ENCODE peak calls at places on chromosomes 12 and 14, in ten cellular contexts. One of them, this sample, is unnamed.

GRCh38 chr14:54186821-54187365 is 209.9 kb upstream of the CDKN3 start:
- DNase-seq in MCF 10A: no peak
- DNase-seq in endothelial cell: no peak
- DNase-seq in T-helper 1 cell: no peak
- DNase-seq in cardiac fibroblast: no peak
- DNase-seq in stimulated activated CD8-positive, alpha-beta memory T cell treated with anti-CD3 and anti-CD28 coated beads, Interleukin-7, amount 100 ng/mL, for 1 hour: no peak
- DNase-seq in fibroblast of the conjunctiva: no peak
- DNase-seq in posterior vena cava: no peak
- DNase-seq in dermis microvascular lymphatic vessel endothelial cell: no peak
- DNase-seq in NCI-H510A: no peak
- DNase-seq in this sample: no peak

GRCh38 chr12:39287817-39288216 is 155.1 kb downstream of the KIF21A start:
- DNase-seq in MCF 10A: peak
- DNase-seq in endothelial cell: no peak
- DNase-seq in T-helper 1 cell: no peak
- DNase-seq in cardiac fibroblast: no peak
- DNase-seq in stimulated activated CD8-positive, alpha-beta memory T cell treated with anti-CD3 and anti-CD28 coated beads, Interleukin-7, amount 100 ng/mL, for 1 hour: no peak
- DNase-seq in fibroblast of the conjunctiva: no peak
- DNase-seq in posterior vena cava: no peak
- DNase-seq in dermis microvascular lymphatic vessel endothelial cell: no peak
- DNase-seq in NCI-H510A: no peak
- DNase-seq in this sample: no peak

GRCh38 chr12:124188561-124189405 is 106.1 kb upstream of the RFLNA start:
- DNase-seq in MCF 10A: no peak
- DNase-seq in endothelial cell: peak
- DNase-seq in T-helper 1 cell: no peak
- DNase-seq in cardiac fibroblast: peak
- DNase-seq in stimulated activated CD8-positive, alpha-beta memory T cell treated with anti-CD3 and anti-CD28 coated beads, Interleukin-7, amount 100 ng/mL, for 1 hour: no peak
- DNase-seq in fibroblast of the conjunctiva: no peak
- DNase-seq in posterior vena cava: no peak
- DNase-seq in dermis microvascular lymphatic vessel endothelial cell: peak
- DNase-seq in NCI-H510A: no peak
- DNase-seq in this sample: peak

GRCh38 chr14:39015964-39016577 is 87.0 kb downstream of the SEC23A start:
- DNase-seq in MCF 10A: peak
- DNase-seq in endothelial cell: no peak
- DNase-seq in T-helper 1 cell: no peak
- DNase-seq in cardiac fibroblast: peak
- DNase-seq in stimulated activated CD8-positive, alpha-beta memory T cell treated with anti-CD3 and anti-CD28 coated beads, Interleukin-7, amount 100 ng/mL, for 1 hour: no peak
- DNase-seq in fibroblast of the conjunctiva: no peak
- DNase-seq in posterior vena cava: no peak
- DNase-seq in dermis microvascular lymphatic vessel endothelial cell: no peak
- DNase-seq in NCI-H510A: no peak
- DNase-seq in this sample: no peak

GRCh38 chr12:125633686-125634085 is 568.5 kb downstream of the AACS start:
- DNase-seq in MCF 10A: peak
- DNase-seq in endothelial cell: no peak
- DNase-seq in T-helper 1 cell: no peak
- DNase-seq in cardiac fibroblast: no peak
- DNase-seq in stimulated activated CD8-positive, alpha-beta memory T cell treated with anti-CD3 and anti-CD28 coated beads, Interleukin-7, amount 100 ng/mL, for 1 hour: no peak
- DNase-seq in fibroblast of the conjunctiva: no peak
- DNase-seq in posterior vena cava: no peak
- DNase-seq in dermis microvascular lymphatic vessel endothelial cell: no peak
- DNase-seq in NCI-H510A: peak
- DNase-seq in this sample: no peak

GRCh38 chr12:103956515-103957027 is 9.1 kb upstream of the TDG start:
- DNase-seq in MCF 10A: no peak
- DNase-seq in endothelial cell: no peak
- DNase-seq in T-helper 1 cell: no peak
- DNase-seq in cardiac fibroblast: no peak
- DNase-seq in stimulated activated CD8-positive, alpha-beta memory T cell treated with anti-CD3 and anti-CD28 coated beads, Interleukin-7, amount 100 ng/mL, for 1 hour: no peak
- DNase-seq in fibroblast of the conjunctiva: no peak
- DNase-seq in posterior vena cava: no peak
- DNase-seq in dermis microvascular lymphatic vessel endothelial cell: no peak
- DNase-seq in NCI-H510A: no peak
- DNase-seq in this sample: no peak

GRCh38 chr12:67069451-67070306 is 199.5 kb upstream of the CAND1 start:
- DNase-seq in MCF 10A: peak
- DNase-seq in endothelial cell: peak
- DNase-seq in T-helper 1 cell: peak
- DNase-seq in cardiac fibroblast: no peak
- DNase-seq in stimulated activated CD8-positive, alpha-beta memory T cell treated with anti-CD3 and anti-CD28 coated beads, Interleukin-7, amount 100 ng/mL, for 1 hour: no peak
- DNase-seq in fibroblast of the conjunctiva: no peak
- DNase-seq in posterior vena cava: no peak
- DNase-seq in dermis microvascular lymphatic vessel endothelial cell: peak
- DNase-seq in NCI-H510A: peak
- DNase-seq in this sample: peak

GRCh38 chr12:52191841-52192791 is at the start of gene KRT80:
- DNase-seq in MCF 10A: peak
- DNase-seq in endothelial cell: no peak
- DNase-seq in T-helper 1 cell: no peak
- DNase-seq in cardiac fibroblast: peak
- DNase-seq in stimulated activated CD8-positive, alpha-beta memory T cell treated with anti-CD3 and anti-CD28 coated beads, Interleukin-7, amount 100 ng/mL, for 1 hour: no peak
- DNase-seq in fibroblast of the conjunctiva: peak
- DNase-seq in posterior vena cava: peak
- DNase-seq in dermis microvascular lymphatic vessel endothelial cell: peak
- DNase-seq in NCI-H510A: peak
- DNase-seq in this sample: no peak

GRCh38 chr14:105161964-105162363 is 6.6 kb downstream of the JAG2 start:
- DNase-seq in MCF 10A: no peak
- DNase-seq in endothelial cell: no peak
- DNase-seq in T-helper 1 cell: no peak
- DNase-seq in cardiac fibroblast: no peak
- DNase-seq in stimulated activated CD8-positive, alpha-beta memory T cell treated with anti-CD3 and anti-CD28 coated beads, Interleukin-7, amount 100 ng/mL, for 1 hour: no peak
- DNase-seq in fibroblast of the conjunctiva: no peak
- DNase-seq in posterior vena cava: no peak
- DNase-seq in dermis microvascular lymphatic vessel endothelial cell: no peak
- DNase-seq in NCI-H510A: no peak
- DNase-seq in this sample: no peak

GRCh38 chr12:24913130-24913529 is 35.8 kb downstream of the BCAT1 start:
- DNase-seq in MCF 10A: no peak
- DNase-seq in endothelial cell: no peak
- DNase-seq in T-helper 1 cell: no peak
- DNase-seq in cardiac fibroblast: no peak
- DNase-seq in stimulated activated CD8-positive, alpha-beta memory T cell treated with anti-CD3 and anti-CD28 coated beads, Interleukin-7, amount 100 ng/mL, for 1 hour: no peak
- DNase-seq in fibroblast of the conjunctiva: no peak
- DNase-seq in posterior vena cava: no peak
- DNase-seq in dermis microvascular lymphatic vessel endothelial cell: no peak
- DNase-seq in NCI-H510A: no peak
- DNase-seq in this sample: no peak

GRCh38 chr12:78864483-78865296 is at the start of gene SYT1:
- DNase-seq in MCF 10A: peak
- DNase-seq in endothelial cell: peak
- DNase-seq in T-helper 1 cell: no peak
- DNase-seq in cardiac fibroblast: peak
- DNase-seq in stimulated activated CD8-positive, alpha-beta memory T cell treated with anti-CD3 and anti-CD28 coated beads, Interleukin-7, amount 100 ng/mL, for 1 hour: no peak
- DNase-seq in fibroblast of the conjunctiva: peak
- DNase-seq in posterior vena cava: peak
- DNase-seq in dermis microvascular lymphatic vessel endothelial cell: peak
- DNase-seq in NCI-H510A: peak
- DNase-seq in this sample: peak

GRCh38 chr14:104967414-104968152 is 10.6 kb downstream of the AHNAK2 start:
- DNase-seq in MCF 10A: peak
- DNase-seq in endothelial cell: peak
- DNase-seq in T-helper 1 cell: no peak
- DNase-seq in cardiac fibroblast: peak
- DNase-seq in stimulated activated CD8-positive, alpha-beta memory T cell treated with anti-CD3 and anti-CD28 coated beads, Interleukin-7, amount 100 ng/mL, for 1 hour: no peak
- DNase-seq in fibroblast of the conjunctiva: no peak
- DNase-seq in posterior vena cava: peak
- DNase-seq in dermis microvascular lymphatic vessel endothelial cell: peak
- DNase-seq in NCI-H510A: peak
- DNase-seq in this sample: peak

GRCh38 chr12:6333029-6333428 is 8.8 kb downstream of the TNFRSF1A start:
- DNase-seq in MCF 10A: no peak
- DNase-seq in endothelial cell: no peak
- DNase-seq in T-helper 1 cell: no peak
- DNase-seq in cardiac fibroblast: no peak
- DNase-seq in stimulated activated CD8-positive, alpha-beta memory T cell treated with anti-CD3 and anti-CD28 coated beads, Interleukin-7, amount 100 ng/mL, for 1 hour: no peak
- DNase-seq in fibroblast of the conjunctiva: no peak
- DNase-seq in posterior vena cava: no peak
- DNase-seq in dermis microvascular lymphatic vessel endothelial cell: no peak
- DNase-seq in NCI-H510A: no peak
- DNase-seq in this sample: peak

GRCh38 chr14:46433381-46433780 is 218.2 kb downstream of the RPL10L start:
- DNase-seq in MCF 10A: no peak
- DNase-seq in endothelial cell: no peak
- DNase-seq in T-helper 1 cell: no peak
- DNase-seq in cardiac fibroblast: no peak
- DNase-seq in stimulated activated CD8-positive, alpha-beta memory T cell treated with anti-CD3 and anti-CD28 coated beads, Interleukin-7, amount 100 ng/mL, for 1 hour: no peak
- DNase-seq in fibroblast of the conjunctiva: no peak
- DNase-seq in posterior vena cava: no peak
- DNase-seq in dermis microvascular lymphatic vessel endothelial cell: no peak
- DNase-seq in NCI-H510A: no peak
- DNase-seq in this sample: no peak

GRCh38 chr12:76020281-76020680 is 11.3 kb downstream of the PHLDA1 start:
- DNase-seq in MCF 10A: peak
- DNase-seq in endothelial cell: no peak
- DNase-seq in T-helper 1 cell: peak
- DNase-seq in cardiac fibroblast: peak
- DNase-seq in stimulated activated CD8-positive, alpha-beta memory T cell treated with anti-CD3 and anti-CD28 coated beads, Interleukin-7, amount 100 ng/mL, for 1 hour: peak
- DNase-seq in fibroblast of the conjunctiva: no peak
- DNase-seq in posterior vena cava: no peak
- DNase-seq in dermis microvascular lymphatic vessel endothelial cell: peak
- DNase-seq in NCI-H510A: no peak
- DNase-seq in this sample: peak

GRCh38 chr12:118034429-118035193 is 18.1 kb downstream of the RFC5 start:
- DNase-seq in MCF 10A: peak
- DNase-seq in endothelial cell: peak
- DNase-seq in T-helper 1 cell: no peak
- DNase-seq in cardiac fibroblast: peak
- DNase-seq in stimulated activated CD8-positive, alpha-beta memory T cell treated with anti-CD3 and anti-CD28 coated beads, Interleukin-7, amount 100 ng/mL, for 1 hour: no peak
- DNase-seq in fibroblast of the conjunctiva: no peak
- DNase-seq in posterior vena cava: no peak
- DNase-seq in dermis microvascular lymphatic vessel endothelial cell: peak
- DNase-seq in NCI-H510A: no peak
- DNase-seq in this sample: no peak

GRCh38 chr12:57135939-57136338 is 7.7 kb downstream of the LRP1 start:
- DNase-seq in MCF 10A: no peak
- DNase-seq in endothelial cell: no peak
- DNase-seq in T-helper 1 cell: no peak
- DNase-seq in cardiac fibroblast: no peak
- DNase-seq in stimulated activated CD8-positive, alpha-beta memory T cell treated with anti-CD3 and anti-CD28 coated beads, Interleukin-7, amount 100 ng/mL, for 1 hour: no peak
- DNase-seq in fibroblast of the conjunctiva: no peak
- DNase-seq in posterior vena cava: peak
- DNase-seq in dermis microvascular lymphatic vessel endothelial cell: no peak
- DNase-seq in NCI-H510A: no peak
- DNase-seq in this sample: peak

GRCh38 chr12:76106631-76107030 is 22.1 kb upstream of the NAP1L1 start:
- DNase-seq in MCF 10A: no peak
- DNase-seq in endothelial cell: no peak
- DNase-seq in T-helper 1 cell: no peak
- DNase-seq in cardiac fibroblast: no peak
- DNase-seq in stimulated activated CD8-positive, alpha-beta memory T cell treated with anti-CD3 and anti-CD28 coated beads, Interleukin-7, amount 100 ng/mL, for 1 hour: no peak
- DNase-seq in fibroblast of the conjunctiva: no peak
- DNase-seq in posterior vena cava: no peak
- DNase-seq in dermis microvascular lymphatic vessel endothelial cell: no peak
- DNase-seq in NCI-H510A: no peak
- DNase-seq in this sample: no peak

GRCh38 chr12:88185988-88186387 is 43.9 kb downstream of the TMTC3 start:
- DNase-seq in MCF 10A: peak
- DNase-seq in endothelial cell: no peak
- DNase-seq in T-helper 1 cell: no peak
- DNase-seq in cardiac fibroblast: peak
- DNase-seq in stimulated activated CD8-positive, alpha-beta memory T cell treated with anti-CD3 and anti-CD28 coated beads, Interleukin-7, amount 100 ng/mL, for 1 hour: no peak
- DNase-seq in fibroblast of the conjunctiva: peak
- DNase-seq in posterior vena cava: no peak
- DNase-seq in dermis microvascular lymphatic vessel endothelial cell: peak
- DNase-seq in NCI-H510A: no peak
- DNase-seq in this sample: no peak

GRCh38 chr14:81132492-81132891 is 88.3 kb downstream of the GTF2A1 start:
- DNase-seq in MCF 10A: no peak
- DNase-seq in endothelial cell: no peak
- DNase-seq in T-helper 1 cell: no peak
- DNase-seq in cardiac fibroblast: no peak
- DNase-seq in stimulated activated CD8-positive, alpha-beta memory T cell treated with anti-CD3 and anti-CD28 coated beads, Interleukin-7, amount 100 ng/mL, for 1 hour: no peak
- DNase-seq in fibroblast of the conjunctiva: no peak
- DNase-seq in posterior vena cava: no peak
- DNase-seq in dermis microvascular lymphatic vessel endothelial cell: no peak
- DNase-seq in NCI-H510A: peak
- DNase-seq in this sample: no peak

GRCh38 chr12:67355428-67356385 is 86.5 kb downstream of the CAND1 start:
- DNase-seq in MCF 10A: peak
- DNase-seq in endothelial cell: peak
- DNase-seq in T-helper 1 cell: peak
- DNase-seq in cardiac fibroblast: peak
- DNase-seq in stimulated activated CD8-positive, alpha-beta memory T cell treated with anti-CD3 and anti-CD28 coated beads, Interleukin-7, amount 100 ng/mL, for 1 hour: no peak
- DNase-seq in fibroblast of the conjunctiva: peak
- DNase-seq in posterior vena cava: no peak
- DNase-seq in dermis microvascular lymphatic vessel endothelial cell: peak
- DNase-seq in NCI-H510A: peak
- DNase-seq in this sample: no peak

GRCh38 chr12:34108967-34109366 is 86.7 kb downstream of the ALG10 start:
- DNase-seq in MCF 10A: no peak
- DNase-seq in endothelial cell: no peak
- DNase-seq in T-helper 1 cell: no peak
- DNase-seq in cardiac fibroblast: no peak
- DNase-seq in stimulated activated CD8-positive, alpha-beta memory T cell treated with anti-CD3 and anti-CD28 coated beads, Interleukin-7, amount 100 ng/mL, for 1 hour: no peak
- DNase-seq in fibroblast of the conjunctiva: no peak
- DNase-seq in posterior vena cava: no peak
- DNase-seq in dermis microvascular lymphatic vessel endothelial cell: no peak
- DNase-seq in NCI-H510A: no peak
- DNase-seq in this sample: peak

GRCh38 chr14:53113992-53114391 is 39.1 kb downstream of the DDHD1 start:
- DNase-seq in MCF 10A: no peak
- DNase-seq in endothelial cell: no peak
- DNase-seq in T-helper 1 cell: no peak
- DNase-seq in cardiac fibroblast: no peak
- DNase-seq in stimulated activated CD8-positive, alpha-beta memory T cell treated with anti-CD3 and anti-CD28 coated beads, Interleukin-7, amount 100 ng/mL, for 1 hour: no peak
- DNase-seq in fibroblast of the conjunctiva: no peak
- DNase-seq in posterior vena cava: no peak
- DNase-seq in dermis microvascular lymphatic vessel endothelial cell: no peak
- DNase-seq in NCI-H510A: no peak
- DNase-seq in this sample: no peak

GRCh38 chr12:132379996-132380395 is 50.6 kb upstream of the GALNT9 start:
- DNase-seq in MCF 10A: no peak
- DNase-seq in endothelial cell: no peak
- DNase-seq in T-helper 1 cell: no peak
- DNase-seq in cardiac fibroblast: no peak
- DNase-seq in stimulated activated CD8-positive, alpha-beta memory T cell treated with anti-CD3 and anti-CD28 coated beads, Interleukin-7, amount 100 ng/mL, for 1 hour: no peak
- DNase-seq in fibroblast of the conjunctiva: no peak
- DNase-seq in posterior vena cava: peak
- DNase-seq in dermis microvascular lymphatic vessel endothelial cell: no peak
- DNase-seq in NCI-H510A: no peak
- DNase-seq in this sample: peak

GRCh38 chr12:66453111-66453510 is 150.8 kb downstream of the HELB start:
- DNase-seq in MCF 10A: no peak
- DNase-seq in endothelial cell: no peak
- DNase-seq in T-helper 1 cell: no peak
- DNase-seq in cardiac fibroblast: no peak
- DNase-seq in stimulated activated CD8-positive, alpha-beta memory T cell treated with anti-CD3 and anti-CD28 coated beads, Interleukin-7, amount 100 ng/mL, for 1 hour: no peak
- DNase-seq in fibroblast of the conjunctiva: no peak
- DNase-seq in posterior vena cava: no peak
- DNase-seq in dermis microvascular lymphatic vessel endothelial cell: no peak
- DNase-seq in NCI-H510A: no peak
- DNase-seq in this sample: no peak

GRCh38 chr12:67517181-67517887 is 131.2 kb upstream of the DYRK2 start:
- DNase-seq in MCF 10A: peak
- DNase-seq in endothelial cell: no peak
- DNase-seq in T-helper 1 cell: no peak
- DNase-seq in cardiac fibroblast: peak
- DNase-seq in stimulated activated CD8-positive, alpha-beta memory T cell treated with anti-CD3 and anti-CD28 coated beads, Interleukin-7, amount 100 ng/mL, for 1 hour: no peak
- DNase-seq in fibroblast of the conjunctiva: no peak
- DNase-seq in posterior vena cava: no peak
- DNase-seq in dermis microvascular lymphatic vessel endothelial cell: no peak
- DNase-seq in NCI-H510A: no peak
- DNase-seq in this sample: no peak

GRCh38 chr14:23566782-23567185 is 807 bp downstream of the AP1G2 start:
- DNase-seq in MCF 10A: no peak
- DNase-seq in endothelial cell: no peak
- DNase-seq in T-helper 1 cell: no peak
- DNase-seq in cardiac fibroblast: peak
- DNase-seq in stimulated activated CD8-positive, alpha-beta memory T cell treated with anti-CD3 and anti-CD28 coated beads, Interleukin-7, amount 100 ng/mL, for 1 hour: no peak
- DNase-seq in fibroblast of the conjunctiva: no peak
- DNase-seq in posterior vena cava: peak
- DNase-seq in dermis microvascular lymphatic vessel endothelial cell: no peak
- DNase-seq in NCI-H510A: no peak
- DNase-seq in this sample: no peak

GRCh38 chr14:61150851-61151250 is 130.3 kb downstream of the TMEM30B start:
- DNase-seq in MCF 10A: peak
- DNase-seq in endothelial cell: no peak
- DNase-seq in T-helper 1 cell: no peak
- DNase-seq in cardiac fibroblast: peak
- DNase-seq in stimulated activated CD8-positive, alpha-beta memory T cell treated with anti-CD3 and anti-CD28 coated beads, Interleukin-7, amount 100 ng/mL, for 1 hour: no peak
- DNase-seq in fibroblast of the conjunctiva: peak
- DNase-seq in posterior vena cava: no peak
- DNase-seq in dermis microvascular lymphatic vessel endothelial cell: no peak
- DNase-seq in NCI-H510A: no peak
- DNase-seq in this sample: no peak

This sample was measured in spleen.